ENCODE peak calls at places on chromosomes 1 and 21, in four cellular contexts. P is right atrium auricular region, B is left ventricle myocardium inferior, R is GM06990. A is an unnamed sample.
A peak's percentile ranks its signal among the peaks of the same experiment; 100 is the strongest.

GRCh38 chr1:15386128-15386824 is 23.4 kb upstream of the EFHD2 start:
- DNase-seq in B (no peak), P (no peak), R (no peak), A (no peak)

GRCh38 chr1:30739601-30740000 is 16.2 kb upstream of the MATN1 start:
- DNase-seq in R (no peak), B (no peak), P (no peak), A (no peak)

GRCh38 chr1:53342735-53343470 is 15.0 kb upstream of the LRP8 start:
- DNase-seq in B (no peak), P (no peak), R (no peak), A (no peak)

GRCh38 chr1:148160421-148161251 is 8.6 kb upstream of the NBPF11 start:
- DNase-seq in B (no peak), P (no peak), R (no peak), A (no peak)

GRCh38 chr1:241310451-241310850 is 46.6 kb downstream of the RGS7 start:
- DNase-seq in R (no peak), B (no peak), P (no peak), A (no peak)

GRCh38 chr1:151146072-151146415 is 387 bp downstream of the SEMA6C start:
- DNase-seq in B (no peak), P (no peak), R (no peak), A (no peak)

GRCh38 chr1:67909776-67910175 is 76.5 kb upstream of the GNG12 start:
- DNase-seq in P (no peak), R (no peak), B (no peak), A (no peak)

GRCh38 chr1:174274452-174274851 is 115.1 kb downstream of the RABGAP1L start:
- DNase-seq in R (peak; percentile 13), B (no peak), P (no peak), A (no peak)

GRCh38 chr1:197024460-197024859 is 42.6 kb downstream of the F13B start:
- DNase-seq in P (no peak), R (no peak), B (no peak), A (no peak)

GRCh38 chr1:234999513-234999940 is 129.1 kb downstream of the TOMM20 start:
- DNase-seq in B (no peak), P (no peak), R (no peak), A (no peak)

GRCh38 chr1:186042216-186042615 is 308.0 kb downstream of the HMCN1 start:
- DNase-seq in R (no peak), B (no peak), P (no peak), A (no peak)

GRCh38 chr1:168136709-168137514 is at the start of gene GPR161:
- DNase-seq in B (peak; percentile 65), R (peak; percentile 27), P (no peak), A (no peak)

GRCh38 chr1:34267326-34267725 is 90.6 kb downstream of the C1orf94 start:
- DNase-seq in P (no peak), B (no peak), R (no peak), A (no peak)

GRCh38 chr1:61326713-61327112 is 244.4 kb downstream of the NFIA start:
- DNase-seq in P (no peak), B (no peak), R (no peak), A (no peak)

GRCh38 chr1:116529199-116529616 is 41.6 kb downstream of the CD58 start:
- DNase-seq in B (no peak), R (no peak), P (no peak), A (no peak)

GRCh38 chr1:220655509-220655908 is 34.7 kb upstream of the C1orf115 start:
- DNase-seq in R (peak; percentile 15), P (no peak), B (no peak), A (no peak)

GRCh38 chr1:7478797-7479499 is 292.1 kb upstream of the VAMP3 start:
- DNase-seq in P (peak; percentile 83), R (peak; percentile 43), B (peak; percentile 86), A (no peak)

GRCh38 chr1:94922756-94923465 is 4.0 kb downstream of the CNN3 start:
- DNase-seq in R (no peak), B (no peak), P (no peak), A (no peak)

GRCh38 chr1:234597894-234598293 is 12.1 kb downstream of the IRF2BP2 start:
- DNase-seq in B (peak; percentile 38), P (peak; percentile 74), R (no peak), A (no peak)

GRCh38 chr1:25487628-25488027 is 55.8 kb upstream of the LDLRAP1 start:
- DNase-seq in B (no peak), P (no peak), R (no peak), A (peak; percentile 56)

GRCh38 chr1:200880212-200880611 is 7.4 kb downstream of the GPR25 start:
- DNase-seq in P (peak; percentile 44), R (peak; percentile 63), B (no peak), A (no peak)

GRCh38 chr1:183787704-183788103 is 17.2 kb upstream of the RGL1 start:
- DNase-seq in P (no peak), R (no peak), B (no peak), A (no peak)

GRCh38 chr1:51330331-51331201 is at the start of gene TTC39A:
- DNase-seq in P (no peak), B (no peak), R (no peak), A (no peak)

GRCh38 chr21:38438476-38438893 is 59.8 kb downstream of the ERG start:
- DNase-seq in B (peak; percentile 67), P (peak; percentile 80), R (no peak), A (no peak)

GRCh38 chr1:203629509-203630082 is 3.0 kb downstream of the ATP2B4 start:
- DNase-seq in B (peak; percentile 82), P (peak; percentile 81), R (peak; percentile 17), A (peak; percentile 64)

GRCh38 chr1:107277022-107277421 is 136.2 kb downstream of the NTNG1 start:
- DNase-seq in R (no peak), P (no peak), B (no peak), A (no peak)

GRCh38 chr1:56374026-56374974 is 205.1 kb downstream of the PLPP3 start:
- DNase-seq in R (no peak), P (no peak), B (peak; percentile 36), A (no peak)

GRCh38 chr1:8889925-8890785 is 11.7 kb upstream of the ENO1 start:
- DNase-seq in P (peak; percentile 93), B (peak; percentile 93), R (no peak), A (no peak)

GRCh38 chr1:180598333-180598979 is 33.4 kb upstream of the XPR1 start:
- DNase-seq in P (no peak), B (no peak), R (no peak), A (no peak)

GRCh38 chr1:100573960-100574359 is 36.0 kb downstream of the GPR88 start:
- DNase-seq in P (no peak), R (no peak), B (no peak), A (no peak)

GRCh38 chr1:172321429-172321828 is 99.1 kb upstream of the C1orf105 start:
- DNase-seq in P (no peak), R (no peak), B (no peak), A (no peak)

GRCh38 chr1:172322219-172323061 is 98.0 kb upstream of the C1orf105 start:
- DNase-seq in R (no peak), B (peak; percentile 32), P (peak; percentile 73), A (no peak)

GRCh38 chr1:172325562-172325961 is 94.9 kb upstream of the C1orf105 start:
- DNase-seq in P (no peak), B (no peak), R (no peak), A (no peak)

GRCh38 chr1:172323666-172324065 is 96.8 kb upstream of the C1orf105 start:
- DNase-seq in P (no peak), B (no peak), R (no peak), A (no peak)

GRCh38 chr1:172320723-172321122 is 99.8 kb upstream of the C1orf105 start:
- DNase-seq in R (no peak), B (no peak), P (no peak), A (no peak)
- TF ChIP-seq CTCF in R (no peak), B (no peak), P (no peak), A (no peak)

GRCh38 chr1:157540160-157540748 is 12.1 kb downstream of the FCRL5 start:
- DNase-seq in P (no peak), B (no peak), R (no peak), A (no peak)
- H3K4me3 ChIP-seq in P (no peak overlapping the region), B (no peak overlapping the region), R (no peak overlapping the region), A (no peak overlapping the region)

DNA sequence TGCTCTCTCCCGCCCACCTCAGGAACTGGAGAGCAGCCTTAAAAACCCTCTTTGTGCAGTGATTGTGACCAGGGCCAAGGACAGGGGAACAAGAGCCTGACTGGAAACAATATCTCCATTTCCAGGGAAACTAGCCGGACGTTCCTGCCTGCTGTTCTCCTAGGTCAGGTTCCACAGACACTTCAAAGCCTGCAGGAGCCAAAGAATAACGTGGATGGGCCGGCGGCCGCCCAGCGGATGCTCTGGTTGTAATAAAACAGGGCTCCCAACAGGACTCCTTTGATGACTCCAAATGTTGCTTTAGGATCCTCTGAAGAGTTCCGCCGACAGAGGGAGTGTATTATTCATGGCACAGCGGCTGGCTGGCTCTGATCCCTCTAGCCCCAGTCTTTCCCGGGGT is 162.2 kb downstream of the PLXNA2 start:
- DNase-seq in B (no peak), R (no peak), P (no peak), A (no peak)
- TF ChIP-seq CTCF in B (peak; percentile 39), R (no peak), P (no peak), A (no peak)

DNA sequence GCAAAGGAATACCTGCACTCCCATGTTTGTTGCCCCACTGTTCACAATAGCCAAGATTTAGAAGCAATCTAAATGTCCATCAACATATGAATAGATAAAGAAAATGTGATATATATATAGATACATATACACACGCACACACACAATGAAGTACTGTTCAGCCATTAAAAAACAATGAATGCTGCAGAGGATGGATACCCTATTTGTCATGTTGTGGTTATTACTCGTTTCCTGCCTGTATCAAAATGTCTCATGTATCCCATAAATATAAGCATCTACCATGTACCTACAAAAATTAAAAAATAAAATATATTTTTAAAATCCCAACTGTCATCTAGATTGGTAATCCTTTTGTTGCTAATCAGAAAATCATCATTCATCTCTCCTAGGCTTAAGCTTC is 634.8 kb upstream of the ADGRL2 start:
- DNase-seq in R (no peak), B (no peak), P (no peak), A (no peak)
- H3K4me3 ChIP-seq in R (no peak overlapping the region), B (no peak overlapping the region), P (no peak overlapping the region), A (no peak overlapping the region)

DNA sequence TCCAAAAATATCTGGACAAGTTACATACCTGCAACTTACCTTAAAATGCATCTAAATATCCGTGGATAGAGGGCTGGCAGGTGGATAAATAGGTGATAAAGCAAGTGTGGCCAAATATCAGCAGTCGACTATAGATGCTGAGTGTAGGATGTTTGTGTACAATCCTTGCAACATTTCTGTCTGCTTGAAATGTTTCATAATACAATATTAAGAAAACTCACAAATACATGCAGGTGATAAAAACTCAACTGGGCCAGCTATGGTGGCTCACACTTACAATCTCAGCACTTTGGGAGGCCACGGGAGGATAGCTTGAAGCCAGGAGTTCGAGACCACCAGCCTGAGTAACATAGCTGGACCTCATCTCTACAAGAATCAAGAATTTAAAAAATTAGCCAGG is 41.0 kb downstream of the ACTA1 start:
- DNase-seq in P (no peak), B (no peak), R (no peak), A (no peak)
- TF ChIP-seq CTCF in P (no peak), B (no peak), R (no peak), A (no peak)

GRCh38 chr1:237042892-237043576 is 1.1 kb downstream of the RYR2 start:
- DNase-seq in B (peak; percentile 52), R (peak; percentile 28), P (no peak), A (no peak)
- H3K4me3 ChIP-seq in B (peak overlapping the region; percentile 77), R (no peak overlapping the region), P (peak overlapping the region; percentile 82), A (no peak overlapping the region)

A was measured in CD8-positive, alpha-beta T cell.